ENCODE peak calls at places on chromosomes 7 and 10, in six cellular contexts. P is neural progenitor cell; B is CD8-positive, alpha-beta memory T cell; Y is lower lobe of right lung; N is fibroblast of lung; T is stomach. I is an unnamed sample.
A peak's percentile ranks its signal among the peaks of the same experiment; 100 is the strongest.

GRCh38 chr10:100025528-100026070 is 15.9 kb upstream of the DNMBP start:
- DNase-seq in P (peak; percentile 29), B (no peak), Y (no peak), N (no peak), T (no peak), I (no peak)

GRCh38 chr10:31381171-31381570 is 62.2 kb downstream of the ZEB1 start:
- DNase-seq in P (no peak), B (no peak), Y (no peak), N (no peak), T (no peak), I (no peak)

GRCh38 chr7:124908258-124908657 is 21.4 kb downstream of the POT1 start:
- DNase-seq in P (no peak), B (no peak), Y (no peak), N (peak; percentile 59), T (no peak), I (no peak)

GRCh38 chr10:132762267-132762666 is 23.7 kb downstream of the NKX6-2 start:
- DNase-seq in P (no peak), B (no peak), Y (no peak), N (peak; percentile 23), T (no peak), I (no peak)

GRCh38 chr10:29634764-29635625 is at the start of gene SVIL:
- DNase-seq in P (peak; percentile 32), B (no peak), Y (peak; percentile 67), N (peak; percentile 81), T (no peak), I (no peak)

GRCh38 chr10:35379226-35380137 is 43.2 kb downstream of the CCNY start:
- DNase-seq in P (no peak), B (peak; percentile 53), Y (no peak), N (peak; percentile 73), T (no peak), I (peak; percentile 76)

GRCh38 chr10:21975378-21975990 is 28.0 kb downstream of the DNAJC1 start:
- DNase-seq in P (peak; percentile 78), B (no peak), Y (no peak), N (no peak), T (no peak), I (no peak)

GRCh38 chr7:24038993-24039392 is 245.0 kb upstream of the NPY start:
- DNase-seq in P (no peak), B (no peak), Y (no peak), N (no peak), T (no peak), I (no peak)

GRCh38 chr10:100747061-100747825 is 1.9 kb downstream of the PAX2 start:
- DNase-seq in P (peak; percentile 49), B (no peak), Y (no peak), N (no peak), T (no peak), I (no peak)

GRCh38 chr10:126630225-126630624 is 40.3 kb downstream of the C10orf90 start:
- DNase-seq in P (no peak), B (no peak), Y (no peak), N (no peak), T (no peak), I (no peak)

GRCh38 chr7:43646603-43647313 is 63.9 kb downstream of the STK17A start:
- DNase-seq in P (no peak), B (no peak), Y (no peak), N (peak; percentile 70), T (no peak), I (no peak)

GRCh38 chr7:123798527-123799188 is 46.3 kb upstream of the HYAL4 start:
- DNase-seq in P (no peak), B (no peak), Y (no peak), N (peak; percentile 3), T (no peak), I (no peak)

GRCh38 chr10:51700228-51700835 is 937 bp upstream of the CSTF2T start:
- DNase-seq in P (peak; percentile 19), B (no peak), Y (no peak), N (peak; percentile 51), T (peak; percentile 40), I (peak; percentile 47)

GRCh38 chr7:143279186-143280098 is 5.3 kb upstream of the TMEM139 start:
- DNase-seq in P (peak; percentile 67), B (peak; percentile 26), Y (no peak), N (peak; percentile 83), T (no peak), I (no peak)

GRCh38 chr10:71561003-71561577 is 158.5 kb downstream of the C10orf105 start:
- DNase-seq in P (no peak), B (no peak), Y (no peak), N (no peak), T (no peak), I (no peak)

GRCh38 chr7:52507546-52507945 is 527.9 kb upstream of the POM121L12 start:
- DNase-seq in P (no peak), B (no peak), Y (no peak), N (no peak), T (no peak), I (no peak)

GRCh38 chr10:1560535-1561192 is 176.7 kb downstream of the ADARB2 start:
- DNase-seq in P (no peak), B (no peak), Y (no peak), N (no peak), T (no peak), I (no peak)

GRCh38 chr7:45295222-45295621 is 137.6 kb downstream of the RAMP3 start:
- DNase-seq in P (no peak), B (no peak), Y (no peak), N (no peak), T (no peak), I (no peak)

GRCh38 chr7:45294559-45294958 is 137.0 kb downstream of the RAMP3 start:
- DNase-seq in P (no peak), B (no peak), Y (no peak), N (no peak), T (no peak), I (no peak)

GRCh38 chr7:45293295-45293942 is 135.8 kb downstream of the RAMP3 start:
- DNase-seq in P (no peak), B (no peak), Y (no peak), N (no peak), T (no peak), I (no peak)

GRCh38 chr7:45290880-45291279 is 133.3 kb downstream of the RAMP3 start:
- DNase-seq in P (no peak), B (no peak), Y (no peak), N (no peak), T (no peak), I (no peak)

GRCh38 chr7:45292481-45292880 is 134.9 kb downstream of the RAMP3 start:
- DNase-seq in P (no peak), B (no peak), Y (no peak), N (peak; percentile 6), T (no peak), I (no peak)
- H3K27ac ChIP-seq in P (no peak overlapping the region), B (no peak overlapping the region), Y (no peak overlapping the region), N (no peak overlapping the region), T (no peak overlapping the region), I (no peak overlapping the region)

GRCh38 chr10:97682042-97682441 is 5.0 kb downstream of the AVPI1 start:
- DNase-seq in P (no peak), B (no peak), Y (no peak), N (no peak), T (no peak), I (no peak)

GRCh38 chr10:97684866-97685394 is 2.1 kb downstream of the AVPI1 start:
- DNase-seq in P (no peak), B (no peak), Y (no peak), N (no peak), T (no peak), I (no peak)

GRCh38 chr10:97686301-97686961 is 610 bp downstream of the AVPI1 start:
- DNase-seq in P (no peak), B (no peak), Y (no peak), N (no peak), T (no peak), I (no peak)

GRCh38 chr10:97685395-97685958 is 1.6 kb downstream of the AVPI1 start:
- DNase-seq in P (peak; percentile 52), B (no peak), Y (no peak), N (peak; percentile 12), T (peak; percentile 55), I (no peak)

DNA sequence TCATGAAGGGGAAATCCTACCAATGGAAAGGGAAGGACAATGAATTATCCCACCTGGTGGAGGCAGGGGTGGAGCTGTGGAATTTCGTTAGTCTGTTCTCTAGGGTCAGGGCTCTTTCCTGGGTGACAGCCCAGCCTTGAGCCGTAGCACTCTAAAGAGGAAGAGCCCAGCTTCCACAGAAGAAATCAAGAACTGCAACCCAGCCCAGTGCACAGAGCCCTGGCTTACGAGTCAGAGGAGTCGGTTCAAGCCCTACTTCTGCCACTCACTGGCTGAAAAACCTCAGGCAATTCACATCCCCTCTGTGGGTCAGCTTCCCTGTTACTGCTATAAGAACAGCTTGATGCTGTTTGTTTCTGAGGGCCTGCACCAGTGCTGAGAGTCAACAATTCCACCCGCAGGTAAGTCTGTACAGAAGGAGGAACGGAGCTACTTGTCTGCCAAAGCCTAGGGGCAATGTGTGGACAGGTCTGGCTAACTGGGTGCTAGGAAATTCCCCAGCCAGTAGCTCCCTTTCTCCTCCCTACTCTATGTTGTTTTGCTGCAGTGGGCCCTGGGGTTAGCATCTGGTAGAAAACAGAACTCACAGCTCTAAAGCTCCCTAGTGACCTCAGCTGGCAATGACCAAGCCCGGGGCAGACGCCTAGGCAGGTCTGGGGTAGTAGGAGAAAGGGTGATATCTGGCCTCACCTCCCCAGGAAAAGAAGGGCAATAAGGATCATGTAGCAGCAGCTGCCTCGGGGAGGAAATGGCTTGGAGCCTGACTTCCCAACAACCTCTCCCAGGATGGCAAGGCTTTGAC is 3.3 kb downstream of the AVPI1 start:
- DNase-seq in P (no peak), B (no peak), Y (peak; percentile 57), N (peak; percentile 51), T (peak; percentile 37), I (peak; percentile 64)
- H3K27ac ChIP-seq in P (no peak overlapping the region), B (no peak overlapping the region), Y (peak overlapping the region; percentile 90), N (peak overlapping the region; percentile 58), T (peak overlapping the region; percentile 97), I (peak overlapping the region; percentile 97)

GRCh38 chr7:117087639-117088396 is 134.5 kb downstream of the ST7 start:
- DNase-seq in P (no peak), B (peak; percentile 7), Y (no peak), N (peak; percentile 34), T (no peak), I (no peak)
- H3K27ac ChIP-seq in P (no peak overlapping the region), B (no peak overlapping the region), Y (no peak overlapping the region), N (no peak overlapping the region), T (no peak overlapping the region), I (no peak overlapping the region)

GRCh38 chr7:28179081-28180030 is 1.2 kb downstream of the JAZF1 start:
- DNase-seq in P (peak; percentile 83), B (peak; percentile 67), Y (peak; percentile 86), N (peak; percentile 58), T (peak; percentile 72), I (peak; percentile 78)

GRCh38 chr7:28181921-28182517 is 1.4 kb upstream of the JAZF1 start:
- DNase-seq in P (no peak), B (no peak), Y (no peak), N (no peak), T (no peak), I (no peak)

GRCh38 chr7:28180364-28181147 is at the start of gene JAZF1:
- DNase-seq in P (peak; percentile 85), B (peak; percentile 52), Y (peak; percentile 72), N (peak; percentile 62), T (peak; percentile 38), I (peak; percentile 63)

GRCh38 chr7:28178537-28178936 is 2.1 kb downstream of the JAZF1 start:
- DNase-seq in P (no peak), B (no peak), Y (no peak), N (no peak), T (no peak), I (no peak)

DNA sequence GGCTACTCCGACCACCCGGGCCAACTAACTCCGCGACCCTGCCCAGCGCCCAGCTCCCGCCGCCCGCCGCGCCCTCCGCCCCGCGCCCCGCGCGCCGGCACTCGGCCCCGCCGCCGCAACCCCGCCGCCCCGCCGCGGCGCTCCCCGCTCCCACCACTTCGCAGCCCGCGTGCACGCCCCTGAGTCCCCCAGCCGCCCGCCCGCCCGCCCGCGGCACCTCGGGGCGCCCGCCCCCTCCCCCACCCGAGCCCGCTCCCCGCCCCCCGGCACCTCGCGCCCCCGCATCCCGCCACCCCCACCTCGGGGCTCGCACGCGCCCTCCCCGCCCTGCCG is 598 bp downstream of the JAZF1 start:
- DNase-seq in P (no peak), B (no peak), Y (no peak), N (no peak), T (no peak), I (no peak)
- H3K27ac ChIP-seq in P (no peak overlapping the region), B (no peak overlapping the region), Y (peak overlapping the region; percentile 75), N (no peak overlapping the region), T (peak overlapping the region; percentile 88), I (peak overlapping the region; percentile 84)